ENCODE peak calls at places on chromosome 11, in nine cellular contexts. G is astrocyte of the spinal cord, H is WERI-Rb-1, N is HFF-Myc, B is ovary, J is WTC11, Y is BJ, E is fibroblast of mammary gland, D is esophagus muscularis mucosa. C is an unnamed sample.

GRCh38 chr11:106091480-106092123 is 14.1 kb downstream of the AASDHPPT start:
- DNase-seq in E (peak; percentile 79), J (no peak), Y (no peak), N (no peak), B (no peak), D (no peak), H (no peak), G (peak; percentile 87), C (peak; percentile 75)

GRCh38 chr11:111069076-111069475 is 176.4 kb upstream of the POU2AF2 start:
- DNase-seq in D (no peak), N (peak; percentile 10), J (peak; percentile 28), B (no peak), H (no peak), G (peak; percentile 86), E (peak; percentile 69), Y (no peak), C (peak; percentile 32)

GRCh38 chr11:22471405-22471804 is 133.2 kb downstream of the SLC17A6 start:
- DNase-seq in E (no peak), Y (no peak), H (no peak), N (no peak), D (no peak), B (no peak), J (no peak), G (no peak), C (no peak)

GRCh38 chr11:73225851-73226250 is 7.8 kb downstream of the P2RY2 start:
- DNase-seq in H (no peak), B (peak; percentile 27), D (no peak), N (no peak), G (no peak), E (no peak), Y (no peak), J (no peak), C (no peak)

GRCh38 chr11:71499546-71499945 is 27.5 kb upstream of the KRTAP5-7 start:
- DNase-seq in J (no peak), E (no peak), H (no peak), Y (no peak), B (no peak), N (no peak), G (no peak), D (no peak), C (no peak)

GRCh38 chr11:91373497-91373896 is 851.1 kb upstream of the FAT3 start:
- DNase-seq in H (peak; percentile 12), G (no peak), J (peak; percentile 9), E (no peak), Y (no peak), N (no peak), D (no peak), B (no peak), C (no peak)

GRCh38 chr11:97683733-97684132 is 1293.9 kb downstream of the JRKL start:
- DNase-seq in H (peak; percentile 26), N (no peak), J (peak; percentile 56), Y (no peak), B (no peak), G (no peak), E (no peak), D (no peak), C (no peak)

GRCh38 chr11:124039557-124039956 is 1.6 kb downstream of the OR10G7 start:
- DNase-seq in J (no peak), H (no peak), D (no peak), N (no peak), G (no peak), B (no peak), E (no peak), Y (no peak), C (no peak)

GRCh38 chr11:61911124-61911700 is 6.2 kb downstream of the RAB3IL1 start:
- DNase-seq in H (no peak), Y (no peak), J (no peak), E (no peak), D (no peak), N (no peak), G (no peak), B (no peak), C (no peak)

GRCh38 chr11:61912530-61912898 is 4.9 kb downstream of the RAB3IL1 start:
- DNase-seq in E (no peak), B (peak; percentile 34), J (peak; percentile 2), N (no peak), H (no peak), Y (no peak), D (no peak), G (no peak), C (no peak)

GRCh38 chr11:61908730-61909622 is 8.4 kb downstream of the RAB3IL1 start:
- DNase-seq in N (no peak), E (no peak), J (peak; percentile 50), H (no peak), B (peak; percentile 90), Y (no peak), D (no peak), G (no peak), C (no peak)

GRCh38 chr11:61911701-61912529 is 5.5 kb downstream of the RAB3IL1 start:
- DNase-seq in D (no peak), H (no peak), G (no peak), N (no peak), B (peak; percentile 88), J (no peak), E (no peak), Y (no peak), C (no peak)

DNA sequence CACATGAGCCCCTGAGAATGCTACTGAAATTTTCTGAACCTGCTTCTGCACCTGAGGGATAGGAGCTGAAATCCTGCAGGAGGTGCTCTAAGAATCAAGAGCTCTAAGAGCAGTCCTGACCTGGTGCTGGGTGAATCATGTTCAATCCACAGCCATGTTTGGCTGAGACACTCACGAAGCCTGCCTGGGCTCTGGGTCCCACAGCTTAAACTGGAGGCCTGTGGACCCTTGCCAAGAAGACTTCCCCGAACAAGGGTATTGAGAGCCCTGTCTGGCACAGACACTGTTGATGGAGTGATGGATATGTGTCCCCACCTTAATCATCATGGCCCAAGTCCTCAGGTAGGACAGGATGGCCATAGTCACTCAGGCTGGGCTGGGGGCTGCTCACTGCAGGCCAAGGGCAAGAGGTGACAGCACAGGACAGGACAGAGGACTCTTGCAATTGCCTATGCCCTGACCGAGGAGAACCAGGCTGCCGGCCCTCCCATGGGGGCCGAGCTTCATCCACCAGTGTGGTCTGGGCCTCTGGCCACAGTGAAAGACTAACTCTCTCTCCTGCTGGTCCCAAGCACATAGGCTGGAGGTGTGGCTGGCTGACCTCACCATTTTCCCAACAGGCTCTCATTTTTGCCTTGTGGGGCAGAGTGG is 6.8 kb downstream of the RAB3IL1 start:
- DNase-seq in D (no peak), E (peak; percentile 27), J (no peak), H (no peak), B (peak; percentile 57), Y (no peak), N (no peak), G (no peak), C (peak; percentile 31)
- TF ChIP-seq CTCF in D (no peak), E (no peak), J (no peak), H (no peak), B (no peak), Y (no peak), N (no peak), G (no peak), C (no peak)

GRCh38 chr11:11155962-11156815 is 196.9 kb downstream of the CSNK2A3 start:
- DNase-seq in N (no peak), Y (no peak), J (peak; percentile 86), B (no peak), E (no peak), H (peak; percentile 57), D (peak; percentile 89), G (no peak), C (no peak)

GRCh38 chr11:11152877-11153276 is 200.2 kb downstream of the CSNK2A3 start:
- DNase-seq in H (no peak), B (no peak), G (no peak), Y (no peak), D (peak; percentile 88), J (no peak), N (no peak), E (no peak), C (no peak)

DNA sequence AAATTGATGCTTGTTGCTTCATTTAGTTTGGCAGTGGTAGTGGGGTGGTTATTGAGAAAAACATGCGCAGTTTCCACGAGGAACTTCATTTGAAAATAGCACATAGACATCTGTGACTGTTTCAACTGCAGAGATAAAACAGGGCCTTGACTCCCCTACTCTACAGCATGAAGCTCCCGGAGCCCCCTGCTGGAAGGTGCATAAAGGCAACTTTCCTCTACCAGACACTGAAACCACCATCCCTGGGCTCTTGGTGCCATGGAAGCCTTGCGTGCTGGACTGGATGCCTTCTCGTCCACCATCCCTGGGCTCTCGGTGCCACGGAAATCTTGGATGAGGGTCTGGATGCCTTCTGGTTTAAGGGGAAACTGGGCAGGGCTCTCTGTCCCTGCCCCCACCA is 195.8 kb downstream of the CSNK2A3 start:
- DNase-seq in J (peak; percentile 67), N (no peak), G (peak; percentile 5), E (peak; percentile 31), Y (no peak), H (peak; percentile 43), D (peak; percentile 45), B (no peak), C (peak; percentile 39)
- TF ChIP-seq CTCF in J (no peak), N (peak; percentile 62), G (peak; percentile 60), E (peak; percentile 57), Y (peak; percentile 66), H (peak; percentile 77), D (peak; percentile 39), B (no peak), C (peak; percentile 57)

GRCh38 chr11:128881221-128881620 is 9.9 kb upstream of the KCNJ5 start:
- DNase-seq in J (no peak), E (no peak), B (no peak), Y (no peak), N (no peak), D (no peak), H (no peak), G (no peak), C (no peak)
- TF ChIP-seq CTCF in J (no peak), E (no peak), B (no peak), Y (no peak), N (no peak), D (no peak), H (no peak), G (no peak), C (no peak)

GRCh38 chr11:113248702-113249490 is 65.5 kb upstream of the TTC12 start:
- DNase-seq in N (no peak), E (no peak), Y (no peak), G (no peak), H (no peak), B (no peak), D (no peak), J (no peak), C (no peak)

GRCh38 chr11:113249786-113250185 is 64.6 kb upstream of the TTC12 start:
- DNase-seq in B (no peak), H (no peak), G (no peak), D (no peak), E (no peak), N (no peak), J (no peak), Y (no peak), C (no peak)

GRCh38 chr11:113247231-113247630 is 67.2 kb upstream of the TTC12 start:
- DNase-seq in J (no peak), G (no peak), N (no peak), H (no peak), D (no peak), Y (no peak), B (no peak), E (no peak), C (no peak)

GRCh38 chr11:113251281-113251680 is 63.1 kb upstream of the TTC12 start:
- DNase-seq in H (no peak), E (no peak), N (no peak), B (no peak), D (no peak), G (no peak), J (no peak), Y (no peak), C (no peak)

DNA sequence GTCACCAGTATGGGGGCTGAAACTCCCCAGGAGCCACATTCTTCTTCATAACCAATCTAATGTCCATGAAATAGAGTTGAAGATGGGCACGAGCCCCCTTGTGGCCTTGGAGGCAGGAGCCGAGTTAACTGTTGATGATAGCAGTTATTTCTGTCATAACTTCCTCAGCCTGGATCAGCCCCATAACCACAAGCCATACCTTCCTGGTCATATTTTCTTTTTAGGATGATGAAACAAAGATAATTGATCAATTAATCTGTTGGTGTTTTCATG is 65.0 kb upstream of the TTC12 start:
- DNase-seq in E (peak; percentile 5), J (no peak), H (no peak), D (no peak), B (no peak), Y (no peak), G (no peak), N (no peak), C (no peak)
- TF ChIP-seq CTCF in E (peak; percentile 23), J (no peak), H (peak; percentile 36), D (no peak), B (no peak), Y (peak; percentile 22), G (peak; percentile 42), N (peak; percentile 42), C (no peak)

C was measured in fibroblast of the aortic adventitia.